ENCODE peak calls at places on chromosomes 4 and X, in four cellular contexts. U is left ventricle myocardium inferior, Q is nephron progenitor cell, S is osteocyte. T is an unnamed sample.

GRCh38 chr4:21678711-21679110 is 269.9 kb downstream of the KCNIP4 start:
- DNase-seq in U (no peak), Q (no peak), S (no peak), T (no peak)

GRCh38 chr4:2843909-2844584 is 403 bp downstream of the ADD1 start:
- DNase-seq in S (no peak), U (peak; percentile 61), Q (peak; percentile 95), T (peak; percentile 69)

GRCh38 chr4:101232074-101232776 is 115.1 kb downstream of the PPP3CA start:
- DNase-seq in U (no peak), S (peak; percentile 84), Q (no peak), T (no peak)

GRCh38 chrX:31832263-31832662 is 760.4 kb upstream of the FTHL17 start:
- DNase-seq in S (no peak), Q (no peak), U (no peak), T (no peak)

GRCh38 chr4:53121304-53121865 is 244.5 kb downstream of the SCFD2 start:
- DNase-seq in S (no peak), Q (no peak), U (no peak), T (peak; percentile 79)

GRCh38 chr4:153122855-153123254 is 81.4 kb upstream of the TRIM2 start:
- DNase-seq in U (no peak), S (no peak), Q (no peak), T (no peak)

GRCh38 chr4:84631573-84631972 is 48.6 kb downstream of the CDS1 start:
- DNase-seq in U (no peak), S (no peak), Q (no peak), T (no peak)

GRCh38 chr4:55547918-55548317 is 1.2 kb upstream of the CLOCK start:
- DNase-seq in Q (no peak), U (no peak), S (no peak), T (no peak)

GRCh38 chrX:4841216-4841745 is 1127.8 kb upstream of the PRKX start:
- DNase-seq in U (no peak), Q (no peak), S (no peak), T (no peak)

GRCh38 chr4:73853246-73853704 is at the start of gene PF4V1:
- DNase-seq in Q (peak; percentile 21), S (no peak), U (no peak), T (peak; percentile 18)

GRCh38 chr4:139823746-139824145 is 158.1 kb downstream of the MGST2 start:
- DNase-seq in Q (no peak), U (no peak), S (no peak), T (no peak)

GRCh38 chr4:149933883-149934282 is 118.2 kb upstream of the IQCM start:
- DNase-seq in Q (no peak), U (no peak), S (no peak), T (peak; percentile 40)

GRCh38 chrX:17040711-17041110 is 94.3 kb downstream of the REPS2 start:
- DNase-seq in U (no peak), Q (no peak), S (no peak), T (no peak)

GRCh38 chr4:125938541-125938940 is 623.8 kb downstream of the FAT4 start:
- DNase-seq in S (no peak), U (no peak), Q (no peak), T (no peak)

GRCh38 chr4:75497133-75497532 is 17.1 kb downstream of the RCHY1 start:
- DNase-seq in U (no peak), Q (no peak), S (no peak), T (no peak)

GRCh38 chr4:120007171-120007894 is 59.3 kb downstream of the MAD2L1 start:
- DNase-seq in U (no peak), Q (no peak), S (no peak), T (no peak)

GRCh38 chrX:39508300-39508692 is 589.5 kb downstream of the BCOR start:
- DNase-seq in S (no peak), Q (no peak), U (no peak), T (no peak)

GRCh38 chr4:81468685-81469084 is 3.0 kb downstream of the RASGEF1B start:
- DNase-seq in Q (no peak), U (no peak), S (no peak), T (no peak)

GRCh38 chrX:22339459-22339858 is 66.7 kb downstream of the CBLL2 start:
- DNase-seq in Q (no peak), S (no peak), U (no peak), T (no peak)

GRCh38 chr4:87128006-87128705 is 92.3 kb downstream of the KLHL8 start:
- DNase-seq in Q (no peak), U (no peak), S (no peak), T (no peak)

GRCh38 chr4:165971941-165972340 is 98.9 kb downstream of the TLL1 start:
- DNase-seq in S (no peak), U (no peak), Q (no peak), T (no peak)

GRCh38 chrX:9874483-9874882 is 88.3 kb downstream of the SHROOM2 start:
- DNase-seq in S (no peak), U (no peak), Q (no peak), T (no peak)

GRCh38 chr4:8539661-8540060 is 40.5 kb upstream of the GPR78 start:
- DNase-seq in S (no peak), U (no peak), Q (no peak), T (no peak)

GRCh38 chrX:48896611-48897011 is 957 bp downstream of the TIMM17B start:
- DNase-seq in Q (no peak), U (no peak), S (no peak), T (no peak)

GRCh38 chr4:101418055-101418454 is 70.7 kb upstream of the PPP3CA start:
- DNase-seq in Q (no peak), U (no peak), S (no peak), T (no peak)

GRCh38 chr4:42357325-42357724 is 40.0 kb upstream of the SHISA3 start:
- DNase-seq in U (no peak), Q (no peak), S (no peak), T (no peak)

GRCh38 chr4:147969573-147969972 is 237.7 kb downstream of the ARHGAP10 start:
- DNase-seq in S (no peak), Q (no peak), U (no peak), T (peak; percentile 48)

GRCh38 chr4:144715230-144715629 is 69.3 kb downstream of the HHIP start:
- DNase-seq in Q (no peak), U (no peak), S (no peak), T (no peak)

GRCh38 chr4:86972997-86973396 is 38.2 kb downstream of the AFF1 start:
- DNase-seq in U (no peak), Q (peak; percentile 8), S (no peak), T (no peak)

GRCh38 chr4:37467824-37468223 is 218.4 kb downstream of the RELL1 start:
- DNase-seq in U (no peak), Q (no peak), S (no peak), T (no peak)

GRCh38 chrX:107729558-107730297 is 45.9 kb downstream of the TSC22D3 start:
- DNase-seq in S (no peak), U (peak; percentile 58), Q (peak; percentile 12), T (no peak)

GRCh38 chr4:87657525-87657924 is 7.4 kb downstream of the DMP1 start:
- DNase-seq in U (no peak), S (no peak), Q (no peak), T (no peak)

GRCh38 chr4:8910100-8910821 is 38.6 kb upstream of the HMX1 start:
- DNase-seq in U (no peak), S (peak; percentile 82), Q (no peak), T (peak; percentile 9)

GRCh38 chr4:146981651-146982050 is 36.0 kb upstream of the TTC29 start:
- DNase-seq in U (no peak), S (no peak), Q (peak; percentile 35), T (peak; percentile 72)

GRCh38 chrX:19070555-19070994 is 51.7 kb downstream of the ADGRG2 start:
- DNase-seq in U (peak; percentile 16), Q (no peak), S (no peak), T (no peak)

GRCh38 chr4:128354205-128354821 is 66.7 kb upstream of the PGRMC2 start:
- DNase-seq in Q (no peak), S (no peak), U (no peak), T (no peak)

GRCh38 chr4:70518716-70519115 is 347 bp downstream of the AMTN start:
- DNase-seq in U (no peak), Q (no peak), S (no peak), T (no peak)

GRCh38 chrX:20530319-20530979 is 263.7 kb upstream of the RPS6KA3 start:
- DNase-seq in U (no peak), Q (peak; percentile 77), S (no peak), T (peak; percentile 67)

GRCh38 chr4:48262926-48263325 is 6.7 kb downstream of the TEC start:
- DNase-seq in Q (no peak), U (no peak), S (no peak), T (no peak)

DNA sequence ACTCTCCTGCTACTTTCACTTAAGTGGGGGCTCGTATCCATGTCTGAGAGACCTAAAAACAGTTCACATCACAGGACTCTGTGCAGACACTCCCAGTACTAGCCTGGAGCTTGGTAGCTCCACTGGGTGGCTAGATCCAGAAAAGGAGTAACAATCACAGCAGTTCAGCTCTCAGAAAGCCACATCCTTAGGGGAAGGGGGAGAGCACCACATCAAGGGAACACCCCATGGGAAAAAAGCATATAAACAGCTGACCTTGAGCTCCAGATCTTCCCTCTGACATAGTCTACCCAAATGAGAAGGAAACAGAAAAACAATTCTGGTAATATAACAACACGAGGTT is 175.8 kb downstream of the FAM13A start:
- DNase-seq in S (no peak), Q (no peak), U (no peak), T (no peak)
- TF ChIP-seq CTCF in S (no peak), Q (no peak), U (no peak), T (no peak)

DNA sequence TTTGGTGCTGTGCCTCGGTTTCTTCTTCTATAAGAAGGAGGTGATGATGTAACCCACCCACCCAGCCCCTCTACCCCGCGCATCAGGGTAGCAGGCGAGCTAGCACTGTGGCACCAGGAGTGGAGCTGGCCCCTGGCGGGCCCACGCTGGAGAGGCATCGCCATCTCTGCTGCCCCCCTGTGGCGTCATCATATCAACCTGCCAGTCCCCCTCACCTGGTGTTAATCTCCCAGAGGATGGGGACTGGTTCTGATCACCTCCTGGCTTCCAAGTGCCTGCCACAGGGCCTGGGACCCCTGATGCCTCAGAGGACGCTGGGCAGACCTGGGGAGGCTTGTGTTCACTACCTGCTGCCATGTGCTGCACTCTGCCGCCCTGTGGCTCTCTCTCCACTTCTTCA is 6.3 kb upstream of the SORCS2 start:
- DNase-seq in U (no peak), Q (peak; percentile 59), S (no peak), T (no peak)
- TF ChIP-seq CTCF in U (peak; percentile 46), Q (peak; percentile 41), S (peak; percentile 50), T (no peak)

DNA sequence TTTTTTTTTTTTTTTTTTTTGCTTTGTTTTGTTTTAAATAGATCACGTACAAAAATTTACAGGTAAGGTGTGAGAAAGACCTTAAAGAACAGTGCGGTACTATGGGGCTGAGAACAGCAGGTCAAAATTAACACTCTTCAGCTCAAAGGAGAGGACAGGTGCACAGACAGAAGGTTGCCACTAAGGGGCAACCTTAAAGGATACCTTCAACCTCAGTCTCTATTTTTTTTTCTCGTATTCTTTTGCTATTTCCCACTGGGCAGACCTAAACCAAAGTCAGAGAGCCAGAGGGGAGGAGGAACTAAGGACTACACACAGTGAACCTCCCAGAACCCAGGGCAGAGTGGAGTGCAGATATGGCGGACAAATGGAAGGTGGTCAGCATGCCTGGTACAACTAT is 1984.3 kb upstream of the IGFBP7 start:
- DNase-seq in Q (no peak), S (no peak), U (no peak), T (no peak)
- TF ChIP-seq CTCF in Q (no peak), S (no peak), U (no peak), T (no peak)

DNA sequence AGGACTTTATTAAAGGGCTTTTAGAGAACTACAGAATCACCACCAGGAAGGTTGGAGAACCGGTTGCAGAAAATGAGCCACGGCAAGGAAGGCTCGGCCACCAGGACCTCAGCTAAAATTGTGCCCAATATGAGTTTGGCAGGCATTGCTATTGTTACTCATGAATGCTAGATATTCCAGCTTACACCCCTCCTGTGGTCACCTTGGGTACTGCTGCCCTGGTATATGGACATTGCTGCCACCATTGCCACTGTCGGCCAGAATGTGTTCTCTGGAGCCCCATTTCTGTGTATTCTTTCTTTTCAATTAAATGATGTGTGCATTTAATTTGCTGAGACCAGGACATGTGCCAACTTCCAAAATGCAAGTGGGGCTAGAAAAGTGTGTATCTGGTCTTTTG is 626.7 kb upstream of the BOD1L1 start:
- DNase-seq in U (peak; percentile 19), Q (peak; percentile 34), S (no peak), T (peak; percentile 58)
- TF ChIP-seq CTCF in U (peak; percentile 68), Q (peak; percentile 44), S (peak; percentile 53), T (peak; percentile 48)